ENCODE peak calls at places on chromosome X, in four cellular contexts. O is prostate gland, I is D341Med, P is NCI-H510A treated with DMSO at 0.1 percent for 48 hours. L is an unnamed sample.

GRCh38 chrX:13059269-13059668 is 14.8 kb upstream of the FAM9C start:
- DNase-seq in O (no peak), I (no peak), P (peak; percentile 5), L (no peak)

GRCh38 chrX:45601052-45601451 is 400.4 kb upstream of the DIPK2B start:
- DNase-seq in O (no peak), I (no peak), P (no peak), L (no peak)

GRCh38 chrX:77342028-77342427 is 105.2 kb upstream of the FGF16 start:
- DNase-seq in O (no peak), I (no peak), P (no peak), L (no peak)

GRCh38 chrX:8731579-8732395 is at the start of gene ANOS1:
- DNase-seq in O (peak; percentile 70), I (peak; percentile 31), P (peak; percentile 28), L (peak; percentile 86)

GRCh38 chrX:150940844-150941495 is 42.2 kb upstream of the HMGB3 start:
- DNase-seq in O (no peak), I (no peak), P (peak; percentile 23), L (no peak)

GRCh38 chrX:1581132-1581531 is 10.3 kb upstream of the AKAP17A start:
- DNase-seq in O (no peak), I (peak; percentile 80), P (peak; percentile 2), L (peak; percentile 33)

GRCh38 chrX:139559383-139560042 is 29.0 kb downstream of the F9 start:
- DNase-seq in O (peak; percentile 46), I (peak; percentile 20), P (peak; percentile 0), L (peak; percentile 26)

GRCh38 chrX:44580466-44580865 is 37.8 kb upstream of the FUNDC1 start:
- DNase-seq in O (no peak), I (no peak), P (no peak), L (no peak)

GRCh38 chrX:76555816-76556215 is 128.3 kb downstream of the MAGEE1 start:
- DNase-seq in O (no peak), I (peak; percentile 38), P (no peak), L (no peak)

GRCh38 chrX:17030580-17031285 is 84.3 kb downstream of the REPS2 start:
- DNase-seq in O (no peak), I (no peak), P (no peak), L (no peak)

GRCh38 chrX:127879585-127879984 is 172.6 kb downstream of the ACTRT1 start:
- DNase-seq in O (no peak), I (no peak), P (no peak), L (no peak)

L was measured in thyroid gland.